ENCODE peak calls at places on chromosomes 2 and 18, in seven cellular contexts. L, F, N, D, T, Z and G are unnamed samples.

GRCh38 chr18:78652001-78652545 is 327.5 kb upstream of the SALL3 start:
- DNase-seq in L (no peak), F (no peak), N (no peak), D (no peak), T (no peak), Z (no peak), G (no peak)

GRCh38 chr2:182186132-182186735 is 200.6 kb downstream of the PPP1R1C start:
- DNase-seq in L (peak), F (peak), N (peak), D (peak), T (no peak), Z (no peak), G (no peak)

GRCh38 chr2:1584691-1585485 is 159.4 kb downstream of the PXDN start:
- DNase-seq in L (no peak), F (no peak), N (no peak), D (no peak), T (no peak), Z (no peak), G (no peak)

GRCh38 chr2:98468621-98469236 is 24.1 kb downstream of the INPP4A start:
- DNase-seq in L (peak), F (no peak), N (no peak), D (no peak), T (no peak), Z (no peak), G (no peak)

GRCh38 chr2:43831438-43832294 is 7.0 kb downstream of the ABCG5 start:
- DNase-seq in L (no peak), F (no peak), N (no peak), D (no peak), T (no peak), Z (no peak), G (no peak)

GRCh38 chr18:21210278-21210677 is 31.8 kb upstream of the GREB1L start:
- DNase-seq in L (no peak), F (no peak), N (no peak), D (no peak), T (no peak), Z (no peak), G (no peak)

GRCh38 chr2:20737505-20737904 is 70.6 kb downstream of the GDF7 start:
- DNase-seq in L (no peak), F (no peak), N (no peak), D (no peak), T (no peak), Z (no peak), G (no peak)

GRCh38 chr2:95121150-95121494 is 486 bp downstream of the MRPS5 start:
- DNase-seq in L (peak), F (peak), N (no peak), D (no peak), T (no peak), Z (no peak), G (no peak)

GRCh38 chr18:29176681-29177080 is 999.8 kb upstream of the CDH2 start:
- DNase-seq in L (no peak), F (no peak), N (no peak), D (no peak), T (no peak), Z (no peak), G (no peak)

GRCh38 chr2:287471-287885 is 413 bp downstream of the ALKAL2 start:
- DNase-seq in L (peak), F (peak), N (peak), D (no peak), T (peak), Z (no peak), G (peak)

GRCh38 chr2:134227666-134228065 is 26.2 kb upstream of the MGAT5 start:
- DNase-seq in L (no peak), F (no peak), N (no peak), D (no peak), T (no peak), Z (no peak), G (no peak)

GRCh38 chr2:139720056-139720455 is 939.9 kb upstream of the NXPH2 start:
- DNase-seq in L (no peak), F (no peak), N (no peak), D (no peak), T (no peak), Z (no peak), G (no peak)

GRCh38 chr2:46521215-46521683 is 41.9 kb downstream of the TMEM247 start:
- DNase-seq in L (peak), F (peak), N (no peak), D (no peak), T (no peak), Z (peak), G (no peak)

GRCh38 chr2:206639636-206640035 is 2.7 kb upstream of the FAM237A start:
- DNase-seq in L (no peak), F (no peak), N (no peak), D (no peak), T (no peak), Z (peak), G (no peak)

GRCh38 chr18:34493099-34493544 is 217.0 kb upstream of the DTNA start:
- DNase-seq in L (peak), F (peak), N (peak), D (peak), T (peak), Z (no peak), G (peak)

GRCh38 chr2:43579275-43579981 is 16.4 kb downstream of the THADA start:
- DNase-seq in L (no peak), F (no peak), N (no peak), D (no peak), T (no peak), Z (no peak), G (no peak)

GRCh38 chr2:138974651-138975050 is 194.5 kb upstream of the NXPH2 start:
- DNase-seq in L (no peak), F (peak), N (no peak), D (no peak), T (no peak), Z (no peak), G (no peak)

GRCh38 chr2:66574701-66575624 is 140.0 kb downstream of the MEIS1 start:
- DNase-seq in L (peak), F (peak), N (peak), D (peak), T (peak), Z (peak), G (peak)

GRCh38 chr18:49597556-49597955 is 35.7 kb downstream of the LIPG start:
- DNase-seq in L (no peak), F (no peak), N (peak), D (no peak), T (no peak), Z (peak), G (no peak)

GRCh38 chr2:18153741-18154140 is 275.3 kb downstream of the KCNS3 start:
- DNase-seq in L (no peak), F (no peak), N (no peak), D (no peak), T (no peak), Z (no peak), G (no peak)

GRCh38 chr2:96099861-96100798 is 16.2 kb downstream of the ADRA2B start:
- DNase-seq in L (no peak), F (no peak), N (peak), D (no peak), T (peak), Z (no peak), G (peak)

DNA sequence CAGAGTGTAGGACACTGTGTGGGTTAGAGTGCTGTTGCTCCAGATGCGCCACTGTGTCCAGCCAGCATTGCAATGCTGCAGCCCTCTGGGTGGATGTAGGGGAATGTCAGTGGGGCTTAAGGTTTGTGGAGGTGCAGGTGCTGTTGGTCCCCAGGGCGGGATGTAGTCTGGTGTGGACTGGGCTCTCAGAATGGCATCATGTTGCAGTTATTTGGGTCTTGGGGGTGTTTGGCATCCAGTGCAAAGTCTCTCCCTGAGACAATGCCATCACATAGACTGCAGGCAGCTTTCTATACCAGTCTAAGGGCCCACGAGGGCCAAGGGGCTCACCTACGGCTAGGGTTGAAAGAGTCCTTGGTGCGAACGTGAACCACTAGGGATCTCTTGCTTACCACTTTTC is 275.3 kb downstream of the SOX11 start:
- DNase-seq in L (no peak), F (no peak), N (no peak), D (no peak), T (no peak), Z (no peak), G (no peak)
- H3K23ac ChIP-seq in L (no peak), F (no peak), N (no peak), D (no peak), T (no peak), Z (no peak), G (no peak)

GRCh38 chr18:44590976-44591375 is 89.7 kb upstream of the SETBP1 start:
- DNase-seq in L (no peak), F (no peak), N (no peak), D (no peak), T (no peak), Z (no peak), G (no peak)
- H2BK5ac ChIP-seq in L (no peak), F (no peak), N (no peak), D (no peak), T (no peak), Z (no peak), G (no peak)

DNA sequence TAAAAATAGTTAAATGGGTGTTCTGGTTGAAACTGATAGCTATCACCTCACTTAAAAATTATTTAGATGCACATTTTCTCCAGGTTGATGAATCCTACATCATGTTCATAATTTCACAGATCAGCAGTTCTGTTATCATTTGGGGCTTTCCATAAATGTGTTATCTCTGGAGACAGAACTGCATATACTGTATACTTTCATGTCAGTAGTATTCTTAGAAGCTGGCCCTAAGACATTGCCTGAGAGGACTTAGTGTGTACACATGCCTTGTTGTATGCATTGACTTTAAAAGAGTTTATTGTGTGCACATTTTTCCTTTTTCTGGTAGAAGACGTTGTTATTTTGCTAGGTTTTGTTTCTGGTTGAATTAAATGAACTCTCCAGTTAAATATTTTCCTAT is 41.0 kb downstream of the PIK3C3 start:
- DNase-seq in L (no peak), F (no peak), N (no peak), D (no peak), T (no peak), Z (no peak), G (no peak)
- H3K23ac ChIP-seq in L (no peak), F (no peak), N (no peak), D (no peak), T (no peak), Z (no peak), G (no peak)

GRCh38 chr2:149258531-149258930 is 71.9 kb upstream of the LYPD6 start:
- DNase-seq in L (no peak), F (no peak), N (peak), D (no peak), T (no peak), Z (no peak), G (no peak)
- H2BK5ac ChIP-seq in L (no peak), F (no peak), N (no peak), D (no peak), T (no peak), Z (no peak), G (no peak)

DNA sequence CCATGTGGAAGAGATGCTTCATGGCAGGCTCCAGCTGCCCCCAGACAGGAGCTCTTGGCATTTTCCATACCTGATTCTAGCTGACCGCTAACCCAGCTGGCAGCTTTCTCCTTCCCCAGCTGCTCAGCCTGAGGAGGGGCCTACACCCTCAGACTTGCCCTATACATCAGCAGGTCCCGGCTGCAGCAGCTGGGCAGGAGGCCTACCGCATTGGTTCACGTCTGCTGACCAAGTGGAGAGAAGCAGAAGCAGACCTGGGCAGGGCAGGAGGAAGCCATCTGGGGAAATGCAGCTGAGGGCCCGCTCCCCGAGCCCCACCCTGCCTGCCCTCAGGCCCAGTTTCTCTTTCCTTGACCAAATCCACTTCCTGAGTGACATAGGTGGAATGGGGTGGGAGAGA is 50.7 kb downstream of the LBH start:
- DNase-seq in L (no peak), F (no peak), N (no peak), D (no peak), T (no peak), Z (no peak), G (no peak)
- H3K23ac ChIP-seq in L (no peak), F (no peak), N (no peak), D (no peak), T (no peak), Z (no peak), G (no peak)